ENCODE peak calls at places on chromosomes 2 and 18, in seven cellular contexts. One of them, this sample, is unnamed.
A peak's percentile ranks its signal among the peaks of the same experiment; 100 is the strongest.

GRCh38 chr18:61710082-61710620 is 182.7 kb downstream of the RNF152 start:
- DNase-seq in uterus: no peak
- DNase-seq in HCT116: no peak
- DNase-seq in A549: no peak
- DNase-seq in ovary: no peak
- DNase-seq in transverse colon: peak; percentile 28
- DNase-seq in heart left ventricle: no peak
- DNase-seq in this sample: no peak

GRCh38 chr2:19752500-19752899 is 149.3 kb downstream of the TTC32 start:
- DNase-seq in ovary: no peak
- DNase-seq in A549: no peak
- DNase-seq in HCT116: no peak
- DNase-seq in uterus: no peak
- DNase-seq in heart left ventricle: no peak
- DNase-seq in transverse colon: no peak
- DNase-seq in this sample: no peak

GRCh38 chr2:104854507-104855173 is 725 bp downstream of the POU3F3 start:
- DNase-seq in HCT116: no peak
- DNase-seq in transverse colon: no peak
- DNase-seq in uterus: no peak
- DNase-seq in ovary: no peak
- DNase-seq in heart left ventricle: no peak
- DNase-seq in A549: no peak
- DNase-seq in this sample: peak; percentile 16

GRCh38 chr2:61750624-61751023 is 103.2 kb downstream of the FAM161A start:
- DNase-seq in HCT116: no peak
- DNase-seq in heart left ventricle: no peak
- DNase-seq in ovary: no peak
- DNase-seq in A549: no peak
- DNase-seq in uterus: no peak
- DNase-seq in transverse colon: no peak
- DNase-seq in this sample: no peak

GRCh38 chr2:31083204-31083993 is 54.8 kb downstream of the GALNT14 start:
- DNase-seq in heart left ventricle: no peak
- DNase-seq in ovary: no peak
- DNase-seq in HCT116: no peak
- DNase-seq in transverse colon: no peak
- DNase-seq in A549: no peak
- DNase-seq in uterus: no peak
- DNase-seq in this sample: no peak

GRCh38 chr2:174344716-174345472 is 10.1 kb downstream of the SP9 start:
- DNase-seq in heart left ventricle: no peak
- DNase-seq in ovary: no peak
- DNase-seq in A549: peak; percentile 55
- DNase-seq in transverse colon: no peak
- DNase-seq in uterus: no peak
- DNase-seq in HCT116: peak; percentile 46
- DNase-seq in this sample: no peak

GRCh38 chr18:52953435-52953834 is 613.4 kb downstream of the DCC start:
- DNase-seq in heart left ventricle: no peak
- DNase-seq in uterus: no peak
- DNase-seq in ovary: no peak
- DNase-seq in HCT116: no peak
- DNase-seq in transverse colon: no peak
- DNase-seq in A549: no peak
- DNase-seq in this sample: no peak

GRCh38 chr18:7592305-7593071 is 25.4 kb downstream of the PTPRM start:
- DNase-seq in uterus: no peak
- DNase-seq in heart left ventricle: no peak
- DNase-seq in A549: no peak
- DNase-seq in HCT116: no peak
- DNase-seq in transverse colon: no peak
- DNase-seq in ovary: no peak
- DNase-seq in this sample: no peak

GRCh38 chr2:170013802-170014551 is 164.0 kb upstream of the MYO3B start:
- DNase-seq in A549: no peak
- DNase-seq in ovary: no peak
- DNase-seq in transverse colon: no peak
- DNase-seq in heart left ventricle: no peak
- DNase-seq in HCT116: no peak
- DNase-seq in uterus: no peak
- DNase-seq in this sample: no peak

GRCh38 chr2:151799886-151800292 is 28.3 kb downstream of the ARL5A start:
- DNase-seq in heart left ventricle: no peak
- DNase-seq in A549: no peak
- DNase-seq in uterus: no peak
- DNase-seq in ovary: no peak
- DNase-seq in HCT116: no peak
- DNase-seq in transverse colon: no peak
- DNase-seq in this sample: no peak

GRCh38 chr2:234446404-234447076 is 50.3 kb downstream of the ARL4C start:
- DNase-seq in ovary: no peak
- DNase-seq in transverse colon: peak; percentile 71
- DNase-seq in uterus: peak; percentile 30
- DNase-seq in heart left ventricle: peak; percentile 84
- DNase-seq in A549: no peak
- DNase-seq in HCT116: no peak
- DNase-seq in this sample: peak; percentile 60

GRCh38 chr2:143296089-143296488 is 166.9 kb downstream of the ARHGAP15 start:
- DNase-seq in transverse colon: no peak
- DNase-seq in A549: no peak
- DNase-seq in heart left ventricle: no peak
- DNase-seq in HCT116: no peak
- DNase-seq in ovary: no peak
- DNase-seq in uterus: no peak
- DNase-seq in this sample: no peak

GRCh38 chr2:231379266-231380215 is 16.0 kb upstream of the B3GNT7 start:
- DNase-seq in heart left ventricle: no peak
- DNase-seq in HCT116: no peak
- DNase-seq in transverse colon: peak; percentile 71
- DNase-seq in ovary: no peak
- DNase-seq in A549: peak; percentile 75
- DNase-seq in uterus: no peak
- DNase-seq in this sample: no peak

GRCh38 chr2:190859347-190860297 is 21.0 kb upstream of the GLS start:
- DNase-seq in HCT116: no peak
- DNase-seq in A549: peak; percentile 23
- DNase-seq in ovary: no peak
- DNase-seq in uterus: no peak
- DNase-seq in heart left ventricle: no peak
- DNase-seq in transverse colon: no peak
- DNase-seq in this sample: no peak

GRCh38 chr18:23626451-23627279 is 36.0 kb downstream of the ANKRD29 start:
- DNase-seq in HCT116: no peak
- DNase-seq in uterus: no peak
- DNase-seq in ovary: no peak
- DNase-seq in heart left ventricle: no peak
- DNase-seq in transverse colon: no peak
- DNase-seq in A549: peak; percentile 39
- DNase-seq in this sample: no peak

GRCh38 chr2:231563378-231563961 is 29.2 kb upstream of the TEX44 start:
- DNase-seq in transverse colon: peak; percentile 38
- DNase-seq in A549: peak; percentile 75
- DNase-seq in HCT116: peak; percentile 65
- DNase-seq in uterus: peak; percentile 58
- DNase-seq in heart left ventricle: peak; percentile 44
- DNase-seq in ovary: peak; percentile 58
- DNase-seq in this sample: no peak

GRCh38 chr2:145757503-145758290 is 1237.8 kb upstream of the ZEB2 start:
- DNase-seq in transverse colon: no peak
- DNase-seq in HCT116: no peak
- DNase-seq in heart left ventricle: no peak
- DNase-seq in ovary: no peak
- DNase-seq in A549: no peak
- DNase-seq in uterus: no peak
- DNase-seq in this sample: no peak

GRCh38 chr2:57343391-57344006 is 703.1 kb upstream of the VRK2 start:
- DNase-seq in uterus: no peak
- DNase-seq in transverse colon: no peak
- DNase-seq in A549: no peak
- DNase-seq in heart left ventricle: no peak
- DNase-seq in HCT116: peak; percentile 31
- DNase-seq in ovary: no peak
- DNase-seq in this sample: no peak
- H3K9me3 ChIP-seq in uterus: no peaks in the 10 kb centered on the region
- H3K9me3 ChIP-seq in transverse colon: no peaks in the 10 kb centered on the region
- H3K9me3 ChIP-seq in A549: no peaks in the 10 kb centered on the region
- H3K9me3 ChIP-seq in heart left ventricle: peaks cover 3% of the 10 kb centered on the region
- H3K9me3 ChIP-seq in HCT116: no peaks in the 10 kb centered on the region
- H3K9me3 ChIP-seq in ovary: no peaks in the 10 kb centered on the region
- H3K9me3 ChIP-seq in this sample: no peaks in the 10 kb centered on the region

GRCh38 chr2:24359701-24360049 is 661 bp downstream of the ITSN2 start:
- DNase-seq in ovary: peak; percentile 50
- DNase-seq in A549: no peak
- DNase-seq in uterus: peak; percentile 38
- DNase-seq in heart left ventricle: peak; percentile 39
- DNase-seq in transverse colon: peak; percentile 72
- DNase-seq in HCT116: no peak
- DNase-seq in this sample: peak; percentile 80

GRCh38 chr2:24362253-24362652 is 1.9 kb upstream of the ITSN2 start:
- DNase-seq in heart left ventricle: no peak
- DNase-seq in uterus: no peak
- DNase-seq in HCT116: no peak
- DNase-seq in A549: no peak
- DNase-seq in transverse colon: no peak
- DNase-seq in ovary: no peak
- DNase-seq in this sample: no peak

GRCh38 chr2:24359129-24359528 is 1.2 kb downstream of the ITSN2 start:
- DNase-seq in heart left ventricle: no peak
- DNase-seq in transverse colon: no peak
- DNase-seq in A549: no peak
- DNase-seq in uterus: no peak
- DNase-seq in ovary: no peak
- DNase-seq in HCT116: no peak
- DNase-seq in this sample: no peak

GRCh38 chr2:24360963-24361330 is 611 bp upstream of the ITSN2 start:
- DNase-seq in A549: no peak
- DNase-seq in ovary: no peak
- DNase-seq in uterus: no peak
- DNase-seq in HCT116: no peak
- DNase-seq in heart left ventricle: no peak
- DNase-seq in transverse colon: no peak
- DNase-seq in this sample: no peak

DNA sequence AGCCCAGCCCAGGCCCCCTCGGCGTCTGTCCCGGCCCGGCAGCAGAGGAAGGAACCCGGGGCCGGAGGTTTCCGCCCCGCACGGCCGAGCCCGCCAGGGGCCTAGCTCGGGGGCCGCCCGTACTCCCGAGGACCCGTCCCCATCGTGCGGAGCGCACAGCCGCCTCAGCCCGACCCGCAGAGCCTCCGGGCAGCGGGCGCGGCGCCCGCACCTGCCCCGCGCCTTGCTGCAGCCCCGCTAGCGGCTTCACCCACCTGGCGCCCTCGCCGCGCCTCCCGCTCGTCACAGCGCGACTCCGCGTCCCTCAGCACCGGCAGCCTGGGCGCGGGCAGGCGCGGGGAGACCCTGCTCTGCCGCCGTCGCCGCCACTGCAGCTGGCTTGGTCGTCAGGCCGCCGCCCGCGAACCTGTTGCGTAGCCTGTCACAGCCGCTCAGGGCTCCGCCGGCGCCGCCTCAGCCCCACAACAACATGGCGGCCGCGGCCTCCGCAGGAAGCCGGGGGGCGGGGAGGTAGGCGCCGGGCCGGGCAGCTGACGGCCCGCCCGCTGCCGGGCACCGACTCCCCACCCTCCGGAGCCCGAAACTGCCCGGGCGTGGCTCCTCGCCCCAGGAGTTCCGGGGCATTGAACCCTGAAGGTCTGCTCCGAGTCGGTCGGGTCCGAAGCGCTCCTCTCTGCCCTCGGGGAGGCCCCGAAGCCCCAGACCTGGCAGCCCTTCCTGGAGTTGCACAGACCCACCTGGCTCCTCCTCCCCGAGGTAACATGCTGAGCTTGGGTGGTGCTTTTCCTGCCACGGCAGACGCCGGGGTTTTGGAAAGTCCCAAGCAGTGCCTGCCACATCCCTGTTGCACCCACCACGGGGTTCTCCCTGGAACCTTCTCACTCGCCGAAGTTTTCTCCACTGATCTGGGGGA is at the start of gene ITSN2:
- DNase-seq in A549: peak; percentile 84
- DNase-seq in HCT116: peak; percentile 48
- DNase-seq in heart left ventricle: peak; percentile 89
- DNase-seq in uterus: peak; percentile 59
- DNase-seq in transverse colon: peak; percentile 87
- DNase-seq in ovary: peak; percentile 71
- DNase-seq in this sample: peak; percentile 88
- TF ChIP-seq POLR2A in A549: peak; percentile 82
- TF ChIP-seq POLR2A in HCT116: no peak
- TF ChIP-seq POLR2A in heart left ventricle: no peak
- TF ChIP-seq POLR2A in uterus: no peak
- TF ChIP-seq POLR2A in transverse colon: peak; percentile 74
- TF ChIP-seq POLR2A in ovary: peak; percentile 56
- TF ChIP-seq POLR2A in this sample: peak; percentile 76

GRCh38 chr2:47455411-47455810 is 52.5 kb downstream of the MSH2 start:
- DNase-seq in HCT116: no peak
- DNase-seq in uterus: no peak
- DNase-seq in ovary: no peak
- DNase-seq in A549: no peak
- DNase-seq in transverse colon: no peak
- DNase-seq in heart left ventricle: no peak
- DNase-seq in this sample: no peak

GRCh38 chr2:47459021-47459420 is 56.1 kb downstream of the MSH2 start:
- DNase-seq in ovary: no peak
- DNase-seq in HCT116: no peak
- DNase-seq in transverse colon: no peak
- DNase-seq in uterus: no peak
- DNase-seq in A549: no peak
- DNase-seq in heart left ventricle: no peak
- DNase-seq in this sample: no peak

GRCh38 chr2:47460766-47461165 is 57.8 kb downstream of the MSH2 start:
- DNase-seq in heart left ventricle: no peak
- DNase-seq in uterus: no peak
- DNase-seq in A549: no peak
- DNase-seq in ovary: no peak
- DNase-seq in HCT116: no peak
- DNase-seq in transverse colon: no peak
- DNase-seq in this sample: no peak

GRCh38 chr2:47456851-47457250 is 53.9 kb downstream of the MSH2 start:
- DNase-seq in heart left ventricle: no peak
- DNase-seq in ovary: no peak
- DNase-seq in transverse colon: no peak
- DNase-seq in HCT116: no peak
- DNase-seq in uterus: no peak
- DNase-seq in A549: no peak
- DNase-seq in this sample: no peak

GRCh38 chr2:47457268-47457667 is 54.3 kb downstream of the MSH2 start:
- DNase-seq in heart left ventricle: no peak
- DNase-seq in ovary: no peak
- DNase-seq in uterus: no peak
- DNase-seq in transverse colon: no peak
- DNase-seq in HCT116: no peak
- DNase-seq in A549: no peak
- DNase-seq in this sample: no peak
- H3K9me3 ChIP-seq in heart left ventricle: no peaks in the 10 kb centered on the region
- H3K9me3 ChIP-seq in ovary: no peaks in the 10 kb centered on the region
- H3K9me3 ChIP-seq in uterus: no peaks in the 10 kb centered on the region
- H3K9me3 ChIP-seq in transverse colon: no peaks in the 10 kb centered on the region
- H3K9me3 ChIP-seq in HCT116: no peaks in the 10 kb centered on the region
- H3K9me3 ChIP-seq in A549: no peaks in the 10 kb centered on the region
- H3K9me3 ChIP-seq in this sample: no peaks in the 10 kb centered on the region

GRCh38 chr2:205158404-205158803 is 523.9 kb upstream of the NRP2 start:
- DNase-seq in A549: no peak
- DNase-seq in transverse colon: no peak
- DNase-seq in HCT116: no peak
- DNase-seq in uterus: no peak
- DNase-seq in heart left ventricle: no peak
- DNase-seq in ovary: no peak
- DNase-seq in this sample: no peak
- TF ChIP-seq POLR2A in A549: no peak
- TF ChIP-seq POLR2A in transverse colon: no peak
- TF ChIP-seq POLR2A in HCT116: no peak
- TF ChIP-seq POLR2A in uterus: no peak
- TF ChIP-seq POLR2A in heart left ventricle: no peak
- TF ChIP-seq POLR2A in ovary: no peak
- TF ChIP-seq POLR2A in this sample: no peak

This sample was measured in right lobe of liver.